ENCODE peak calls at places on chromosomes 7 and 10, in five cellular contexts. U, L, F, K and O are unnamed samples.

GRCh38 chr10:35641430-35642015 is 573 bp downstream of the FZD8 start:
- DNase-seq in U (no peak), L (no peak), K (no peak), F (no peak), O (no peak)

GRCh38 chr7:91373401-91373800 is 109.2 kb downstream of the FZD1 start:
- DNase-seq in K (peak; percentile 69), U (no peak), F (no peak), L (no peak), O (no peak)

GRCh38 chr7:17986826-17987225 is 40.8 kb downstream of the PRPS1L1 start:
- DNase-seq in F (no peak), L (no peak), U (no peak), K (no peak), O (peak; percentile 64)

GRCh38 chr10:102408728-102409603 is 9.6 kb downstream of the PSD start:
- DNase-seq in F (peak; percentile 80), U (no peak), L (no peak), K (no peak), O (no peak)

GRCh38 chr10:17981766-17982380 is 30.2 kb downstream of the SLC39A12 start:
- DNase-seq in U (no peak), K (no peak), L (no peak), F (no peak), O (peak; percentile 65)

GRCh38 chr7:110921478-110922210 is 169.3 kb upstream of the LRRN3 start:
- DNase-seq in K (no peak), F (no peak), U (no peak), L (no peak), O (peak; percentile 2)

GRCh38 chr7:117010375-117011133 is 57.3 kb downstream of the ST7 start:
- DNase-seq in F (no peak), U (no peak), L (no peak), K (no peak), O (no peak)

GRCh38 chr7:120741371-120742042 is 116.4 kb downstream of the TSPAN12 start:
- DNase-seq in F (no peak), L (no peak), K (no peak), U (no peak), O (no peak)

GRCh38 chr10:85642421-85643170 is 724.0 kb downstream of the GRID1 start:
- DNase-seq in K (no peak), F (no peak), U (peak; percentile 47), L (peak; percentile 47), O (peak; percentile 66)

GRCh38 chr10:76086571-76087260 is 655.3 kb downstream of the LRMDA start:
- DNase-seq in L (peak; percentile 81), K (peak; percentile 59), F (no peak), U (peak; percentile 36), O (no peak)

GRCh38 chr10:28157379-28157778 is 145.5 kb downstream of the MPP7 start:
- DNase-seq in L (no peak), K (no peak), U (no peak), F (no peak), O (no peak)

GRCh38 chr7:26614503-26614902 is 249.9 kb downstream of the SKAP2 start:
- DNase-seq in F (no peak), U (no peak), L (no peak), K (no peak), O (no peak)

DNA sequence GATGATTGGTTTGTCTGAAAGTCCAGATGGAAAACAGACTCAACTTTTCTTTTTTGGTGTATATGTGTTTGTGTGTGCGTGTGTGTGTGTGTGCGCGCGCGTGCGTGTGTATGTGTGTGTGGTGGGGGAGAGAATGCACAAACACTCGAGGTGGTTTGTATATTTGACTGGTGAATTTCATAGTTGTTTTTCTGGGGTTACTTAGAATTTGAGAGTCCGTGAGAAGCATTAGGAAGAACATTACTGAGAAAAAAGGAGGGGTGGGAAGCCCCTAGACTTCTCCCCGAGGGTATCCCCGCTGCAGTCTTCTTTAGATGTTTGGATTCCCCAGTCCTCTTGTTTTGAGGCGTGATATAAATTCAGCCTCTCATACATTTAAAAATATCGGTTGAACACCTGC is 6.0 kb downstream of the CAMK1D start:
- DNase-seq in L (no peak), F (no peak), U (no peak), K (no peak), O (no peak)
- H3K4me3 ChIP-seq in L (no peak overlapping the region), F (no peak overlapping the region), U (no peak overlapping the region), K (no peak overlapping the region), O (no peak overlapping the region)

DNA sequence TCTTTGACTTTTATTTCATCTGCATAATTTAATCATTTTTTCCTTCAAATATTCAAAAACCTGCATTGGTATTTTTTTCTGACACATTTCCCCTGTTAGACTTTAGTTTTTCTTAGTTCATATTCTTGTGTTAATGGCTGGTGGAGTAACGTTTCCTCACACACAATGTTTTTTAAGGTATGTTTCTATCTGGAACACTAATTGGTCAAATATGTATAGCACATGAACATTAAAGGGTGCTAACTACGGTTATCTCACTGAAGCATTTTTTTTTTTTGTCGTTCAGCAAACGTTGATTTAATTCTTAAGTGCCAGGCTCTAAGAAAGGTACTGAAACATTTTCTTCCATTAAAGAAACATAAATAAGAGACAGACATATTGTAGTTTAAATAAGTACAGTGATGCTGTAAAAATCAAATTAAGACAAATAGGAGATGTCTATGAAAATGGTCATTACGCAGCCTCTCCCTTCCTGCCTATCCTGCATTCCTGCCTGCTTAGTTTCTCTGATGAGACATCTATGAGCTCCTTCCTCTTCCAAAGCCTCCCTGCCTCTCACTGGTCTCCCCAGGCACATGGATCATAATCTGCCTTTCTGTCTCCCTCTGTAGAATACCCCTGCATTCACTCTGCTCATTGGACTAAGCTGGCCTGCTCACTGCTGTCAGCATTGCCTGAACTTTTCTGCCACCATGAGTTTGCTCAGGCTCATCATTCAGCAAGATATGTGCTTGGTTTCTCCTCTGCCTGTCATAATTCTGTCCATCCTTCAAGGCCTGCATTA is 87.9 kb downstream of the PTPRZ1 start:
- DNase-seq in F (no peak), L (no peak), U (no peak), K (peak; percentile 16), O (peak; percentile 54)
- TF ChIP-seq CTCF in F (no peak), L (no peak), U (no peak), K (peak; percentile 25), O (peak; percentile 9)

DNA sequence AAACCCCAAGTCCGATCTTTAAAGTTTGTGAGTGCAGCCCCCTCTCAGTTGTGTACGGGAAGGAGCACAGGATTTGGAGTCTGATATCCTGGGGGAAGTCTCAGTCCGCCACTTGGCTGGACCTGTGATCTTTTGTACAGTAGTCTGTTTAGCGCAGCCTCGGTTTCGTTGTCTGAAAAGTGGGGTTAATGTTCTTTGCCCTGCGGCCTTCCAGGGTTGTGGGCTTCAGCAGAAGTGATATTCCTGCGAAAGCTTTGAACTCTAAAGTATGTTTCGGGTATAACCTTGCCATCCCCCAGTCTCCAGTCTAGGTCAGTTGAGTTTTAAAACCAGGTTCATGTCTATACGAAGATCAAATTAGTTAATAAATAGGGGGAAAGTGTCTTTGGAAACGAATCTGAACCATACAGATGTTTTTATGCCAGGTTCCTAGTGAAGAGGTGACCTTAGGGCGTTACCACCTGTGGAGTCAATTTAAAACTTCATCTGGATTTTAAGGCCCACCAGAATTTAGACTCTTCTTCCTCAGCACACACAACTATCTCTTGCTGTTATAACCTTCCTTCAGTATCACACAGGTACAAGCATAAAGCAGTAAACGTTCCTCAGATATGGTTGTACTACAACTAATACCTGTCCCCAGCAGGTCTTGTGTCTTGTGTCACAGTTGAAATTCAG is 904 bp downstream of the R3HCC1L start:
- DNase-seq in F (no peak), U (peak; percentile 22), K (no peak), L (no peak), O (no peak)
- H3K4me3 ChIP-seq in F (peak overlapping the region; percentile 77), U (peak overlapping the region; percentile 92), K (peak overlapping the region; percentile 92), L (peak overlapping the region; percentile 94), O (peak overlapping the region; percentile 90)

DNA sequence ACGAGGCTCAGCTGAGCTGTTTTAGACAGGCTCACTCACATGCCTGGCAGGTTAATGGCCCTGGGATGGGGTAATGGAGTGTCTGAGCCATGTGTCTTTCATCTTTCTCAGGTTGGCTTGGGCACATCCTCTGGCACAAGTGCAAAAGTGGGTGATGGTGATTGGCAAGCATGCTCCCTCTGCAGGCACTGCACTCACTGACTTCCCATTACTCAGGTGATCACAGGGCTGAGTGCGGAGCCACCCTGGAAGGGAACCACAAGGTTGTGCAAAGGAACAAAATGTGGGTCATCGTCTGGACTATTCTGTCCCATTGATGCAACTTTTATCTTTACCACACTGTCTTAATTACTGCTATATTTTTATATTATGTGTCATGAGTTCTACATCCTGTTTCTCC is 244.1 kb upstream of the AKR1E2 start:
- DNase-seq in K (no peak), L (no peak), F (no peak), U (no peak), O (no peak)
- TF ChIP-seq CTCF in K (no peak), L (no peak), F (no peak), U (no peak), O (no peak)

GRCh38 chr7:151057989-151058765 is 480 bp upstream of the CDK5 start:
- DNase-seq in U (peak; percentile 99), K (peak; percentile 99), F (peak; percentile 98), L (peak; percentile 98), O (peak; percentile 98)

GRCh38 chr7:151057737-151057988 is at the start of gene CDK5:
- DNase-seq in U (no peak), K (no peak), F (no peak), L (no peak), O (no peak)

GRCh38 chr7:151058766-151059361 is 525 bp upstream of the SLC4A2 start:
- DNase-seq in U (no peak), L (peak; percentile 38), F (no peak), K (no peak), O (no peak)

GRCh38 chr7:151057038-151057736 is 510 bp downstream of the CDK5 start:
- DNase-seq in L (no peak), F (no peak), U (no peak), K (peak; percentile 35), O (no peak)

DNA sequence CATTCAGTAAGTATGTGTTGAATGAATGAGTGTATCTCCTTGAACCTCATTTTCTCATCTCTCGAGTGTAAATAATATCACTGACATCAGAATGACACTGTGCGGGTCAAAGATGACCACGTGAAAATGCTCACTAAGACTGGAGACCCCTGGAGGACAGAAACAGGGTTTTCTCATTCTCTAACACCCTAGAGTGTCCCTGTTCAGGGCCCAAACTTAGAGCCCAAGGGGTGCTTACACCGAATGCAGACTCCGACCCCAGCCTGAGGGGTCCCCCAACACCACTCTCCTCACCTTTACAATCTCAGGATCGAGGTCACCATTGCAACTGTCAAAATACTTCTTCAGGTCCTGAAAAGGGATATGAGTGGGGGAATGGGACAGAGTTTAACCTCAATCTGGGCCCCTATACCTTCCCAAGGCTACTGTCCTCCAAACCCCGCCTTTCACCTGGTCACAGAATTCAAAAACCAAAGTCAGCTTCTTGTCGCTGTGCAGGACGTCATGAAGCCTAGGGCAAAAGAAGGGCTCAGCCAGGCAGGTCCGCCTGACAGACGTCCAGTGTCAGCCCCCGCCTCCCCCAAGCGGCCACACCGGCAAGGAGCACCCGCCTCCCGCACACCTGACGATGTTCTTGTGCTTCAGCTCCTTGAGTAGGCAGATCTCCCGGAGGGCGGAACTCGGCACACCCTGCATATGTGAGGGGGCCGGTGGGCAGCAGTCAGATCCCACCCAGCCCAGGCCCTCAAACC is 1.2 kb downstream of the CDK5 start:
- DNase-seq in U (no peak), L (peak; percentile 38), K (peak; percentile 65), F (peak; percentile 80), O (no peak)
- H3K4me3 ChIP-seq in U (peak overlapping the region; percentile 65), L (no peak overlapping the region), K (no peak overlapping the region), F (no peak overlapping the region), O (peak overlapping the region; percentile 73)